ENCODE peak calls at places on chromosomes 5 and 9, in six cellular contexts. K, E, A, S, J and G are unnamed samples.

GRCh38 chr5:69416699-69417098 is 1.8 kb downstream of the MARVELD2 start:
- DNase-seq in K (no peak), E (no peak), A (no peak), S (no peak), J (no peak), G (no peak)

GRCh38 chr5:79086116-79086515 is 16.5 kb downstream of the BHMT2 start:
- DNase-seq in K (no peak), E (no peak), A (no peak), S (no peak), J (no peak), G (no peak)

GRCh38 chr5:75566710-75567309 is 44.4 kb upstream of the ANKDD1B start:
- DNase-seq in K (peak; percentile 55), E (peak; percentile 15), A (no peak), S (peak; percentile 44), J (no peak), G (peak; percentile 64)

GRCh38 chr9:121527371-121527770 is 27.7 kb upstream of the GGTA1 start:
- DNase-seq in K (no peak), E (no peak), A (no peak), S (no peak), J (no peak), G (no peak)

GRCh38 chr5:144448457-144448856 is 277.8 kb downstream of the KCTD16 start:
- DNase-seq in K (no peak), E (no peak), A (no peak), S (no peak), J (no peak), G (no peak)

GRCh38 chr9:117458066-117458465 is 43.2 kb upstream of the ASTN2 start:
- DNase-seq in K (no peak), E (no peak), A (no peak), S (no peak), J (no peak), G (no peak)

GRCh38 chr9:6681957-6682501 is 36.5 kb upstream of the GLDC start:
- DNase-seq in K (peak; percentile 4), E (no peak), A (no peak), S (no peak), J (no peak), G (no peak)

GRCh38 chr9:112624711-112625707 is 92.9 kb downstream of the INIP start:
- DNase-seq in K (no peak), E (no peak), A (no peak), S (no peak), J (no peak), G (no peak)

GRCh38 chr5:89280103-89281037 is 397.4 kb upstream of the MEF2C start:
- DNase-seq in K (no peak), E (no peak), A (no peak), S (no peak), J (no peak), G (no peak)

GRCh38 chr9:111986035-111986556 is 89.5 kb downstream of the UGCG start:
- DNase-seq in K (no peak), E (no peak), A (no peak), S (no peak), J (no peak), G (no peak)

GRCh38 chr9:87656485-87656884 is 69.4 kb upstream of the CTSL start:
- DNase-seq in K (no peak), E (no peak), A (no peak), S (no peak), J (no peak), G (no peak)

GRCh38 chr5:151781201-151781600 is 9.4 kb downstream of the G3BP1 start:
- DNase-seq in K (no peak), E (no peak), A (no peak), S (no peak), J (no peak), G (no peak)

GRCh38 chr9:105338308-105338707 is 93.9 kb downstream of the SLC44A1 start:
- DNase-seq in K (no peak), E (no peak), A (no peak), S (no peak), J (no peak), G (no peak)

GRCh38 chr9:445033-445432 is 230.4 kb downstream of the DOCK8 start:
- DNase-seq in K (no peak), E (no peak), A (no peak), S (no peak), J (no peak), G (no peak)

GRCh38 chr5:144101616-144102015 is 68.8 kb downstream of the YIPF5 start:
- DNase-seq in K (no peak), E (no peak), A (no peak), S (no peak), J (no peak), G (no peak)

GRCh38 chr9:96376926-96377874 is 6.3 kb downstream of the SLC35D2 start:
- DNase-seq in K (no peak), E (no peak), A (no peak), S (no peak), J (no peak), G (no peak)

GRCh38 chr5:137361275-137361674 is 137.9 kb downstream of the SPOCK1 start:
- DNase-seq in K (no peak), E (no peak), A (no peak), S (no peak), J (no peak), G (no peak)

GRCh38 chr5:57566914-57567313 is 84.3 kb upstream of the ACTBL2 start:
- DNase-seq in K (no peak), E (no peak), A (no peak), S (no peak), J (no peak), G (no peak)

GRCh38 chr5:137075163-137075970 is 423.8 kb downstream of the SPOCK1 start:
- DNase-seq in K (peak; percentile 47), E (no peak), A (no peak), S (peak; percentile 28), J (no peak), G (peak; percentile 24)

GRCh38 chr9:76996700-76997099 is 22.8 kb upstream of the FOXB2 start:
- DNase-seq in K (no peak), E (no peak), A (no peak), S (no peak), J (no peak), G (no peak)

GRCh38 chr5:178488696-178489095 is 101.5 kb downstream of the COL23A1 start:
- DNase-seq in K (no peak), E (no peak), A (no peak), S (no peak), J (no peak), G (no peak)

GRCh38 chr9:17905356-17906203 is 326.7 kb downstream of the SH3GL2 start:
- DNase-seq in K (no peak), E (no peak), A (no peak), S (no peak), J (no peak), G (no peak)

GRCh38 chr9:132896906-132897305 is 18.2 kb downstream of the SPACA9 start:
- DNase-seq in K (no peak), E (no peak), A (no peak), S (no peak), J (no peak), G (no peak)

GRCh38 chr9:124869986-124870560 is 8.1 kb downstream of the ARPC5L start:
- DNase-seq in K (peak; percentile 92), E (peak; percentile 76), A (peak; percentile 58), S (no peak), J (no peak), G (peak; percentile 90)